ENCODE peak calls at places on chromosomes 7 and 10, in seven cellular contexts. T is OCI-LY7, Q is H7, U is Karpas-422, S is retinal pigment epithelial cell, C is left ventricle myocardium inferior, P is left lung. H is an unnamed sample.

GRCh38 chr7:116083791-116084190 is 53.2 kb upstream of the TFEC start:
- DNase-seq in T (no peak), Q (no peak), U (no peak), S (peak; percentile 84), C (no peak), P (no peak), H (no peak)

GRCh38 chr7:128863433-128863989 is 855 bp downstream of the ATP6V1F start:
- DNase-seq in T (peak; percentile 81), Q (peak; percentile 89), U (peak; percentile 78), S (peak; percentile 61), C (no peak), P (no peak), H (no peak)

GRCh38 chr7:105621617-105622016 is 40.3 kb upstream of the EFCAB10 start:
- DNase-seq in T (no peak), Q (no peak), U (no peak), S (no peak), C (peak; percentile 52), P (no peak), H (no peak)

GRCh38 chr7:5767066-5767465 is 14.4 kb downstream of the RNF216 start:
- DNase-seq in T (no peak), Q (no peak), U (no peak), S (no peak), C (no peak), P (no peak), H (no peak)

GRCh38 chr7:147775564-147775963 is 815.0 kb upstream of the C7orf33 start:
- DNase-seq in T (no peak), Q (no peak), U (no peak), S (no peak), C (no peak), P (no peak), H (no peak)

GRCh38 chr10:14648042-14648765 is 126.5 kb downstream of the FAM107B start:
- DNase-seq in T (peak; percentile 94), Q (no peak), U (peak; percentile 74), S (peak; percentile 94), C (peak; percentile 66), P (peak; percentile 83), H (peak; percentile 63)

GRCh38 chr7:23191022-23191421 is 9.2 kb downstream of the NUP42 start:
- DNase-seq in T (no peak), Q (no peak), U (no peak), S (no peak), C (no peak), P (no peak), H (no peak)

GRCh38 chr10:43036581-43037428 is 40.1 kb upstream of the RET start:
- DNase-seq in T (no peak), Q (peak; percentile 25), U (no peak), S (no peak), C (no peak), P (no peak), H (no peak)

GRCh38 chr10:92241501-92241900 is 49.4 kb downstream of the CPEB3 start:
- DNase-seq in T (no peak), Q (no peak), U (no peak), S (no peak), C (no peak), P (no peak), H (no peak)

GRCh38 chr7:106629521-106629920 is 31.4 kb downstream of the CCDC71L start:
- DNase-seq in T (no peak), Q (no peak), U (no peak), S (no peak), C (no peak), P (no peak), H (no peak)

GRCh38 chr7:11742496-11742895 is 89.5 kb downstream of the THSD7A start:
- DNase-seq in T (no peak), Q (no peak), U (no peak), S (no peak), C (no peak), P (no peak), H (no peak)

GRCh38 chr7:36119005-36119711 is 33.9 kb upstream of the EEPD1 start:
- DNase-seq in T (no peak), Q (no peak), U (no peak), S (peak; percentile 71), C (no peak), P (no peak), H (no peak)

GRCh38 chr7:125184801-125185200 is 255.2 kb upstream of the POT1 start:
- DNase-seq in T (no peak), Q (no peak), U (no peak), S (no peak), C (no peak), P (no peak), H (no peak)

GRCh38 chr10:92102601-92103213 is 179.1 kb downstream of the BTAF1 start:
- DNase-seq in T (no peak), Q (no peak), U (no peak), S (no peak), C (no peak), P (no peak), H (no peak)

GRCh38 chr7:30062587-30062986 is 34.4 kb downstream of the PLEKHA8 start:
- DNase-seq in T (peak; percentile 62), Q (peak; percentile 22), U (peak; percentile 73), S (no peak), C (no peak), P (no peak), H (no peak)

GRCh38 chr10:25768167-25768566 is 165.9 kb upstream of the MYO3A start:
- DNase-seq in T (peak; percentile 6), Q (no peak), U (peak; percentile 47), S (no peak), C (no peak), P (no peak), H (no peak)

GRCh38 chr10:73969224-73969811 is 28.6 kb upstream of the VCL start:
- DNase-seq in T (no peak), Q (no peak), U (no peak), S (no peak), C (no peak), P (no peak), H (no peak)

GRCh38 chr7:92179393-92179924 is 517 bp upstream of the LRRD1 start:
- DNase-seq in T (no peak), Q (peak; percentile 12), U (no peak), S (no peak), C (no peak), P (no peak), H (no peak)

GRCh38 chr10:117071293-117072050 is 66.5 kb upstream of the SHTN1 start:
- DNase-seq in T (no peak), Q (no peak), U (no peak), S (no peak), C (no peak), P (no peak), H (no peak)

GRCh38 chr10:3107426-3107961 is 40.1 kb downstream of the PFKP start:
- DNase-seq in T (no peak), Q (no peak), U (no peak), S (peak; percentile 98), C (peak; percentile 81), P (peak; percentile 87), H (peak; percentile 92)

GRCh38 chr10:116888380-116889055 is 39.2 kb downstream of the ENO4 start:
- DNase-seq in T (no peak), Q (peak; percentile 54), U (no peak), S (peak; percentile 86), C (peak; percentile 33), P (peak; percentile 45), H (peak; percentile 78)

GRCh38 chr10:129761981-129762956 is 201.8 kb downstream of the EBF3 start:
- DNase-seq in T (no peak), Q (no peak), U (no peak), S (no peak), C (no peak), P (peak; percentile 18), H (no peak)

GRCh38 chr7:30893357-30893756 is 18.3 kb upstream of the AQP1 start:
- DNase-seq in T (no peak), Q (no peak), U (no peak), S (peak; percentile 33), C (peak; percentile 63), P (no peak), H (no peak)

GRCh38 chr7:6271091-6271658 is 1.2 kb downstream of the CYTH3 start:
- DNase-seq in T (no peak), Q (peak; percentile 50), U (peak; percentile 43), S (no peak), C (peak; percentile 53), P (peak; percentile 57), H (no peak)

GRCh38 chr7:30726296-30727006 is 25.5 kb upstream of the INMT start:
- DNase-seq in T (peak; percentile 70), Q (no peak), U (peak; percentile 65), S (no peak), C (no peak), P (no peak), H (no peak)

GRCh38 chr10:132202070-132202970 is 15.6 kb downstream of the DPYSL4 start:
- DNase-seq in T (no peak), Q (peak; percentile 61), U (no peak), S (no peak), C (no peak), P (no peak), H (no peak)

GRCh38 chr7:153514006-153514405 is 538.2 kb upstream of the DPP6 start:
- DNase-seq in T (no peak), Q (no peak), U (no peak), S (no peak), C (no peak), P (no peak), H (no peak)

GRCh38 chr10:47030191-47030698 is 119.0 kb downstream of the PTPN20 start:
- DNase-seq in T (no peak), Q (no peak), U (no peak), S (no peak), C (no peak), P (peak; percentile 20), H (no peak)

GRCh38 chr10:68137174-68137573 is 27.9 kb downstream of the MYPN start:
- DNase-seq in T (no peak), Q (no peak), U (no peak), S (no peak), C (no peak), P (no peak), H (no peak)

GRCh38 chr10:89391882-89392756 is at the start of gene IFIT1:
- DNase-seq in T (no peak), Q (peak; percentile 59), U (no peak), S (peak; percentile 85), C (no peak), P (peak; percentile 66), H (peak; percentile 89)

GRCh38 chr7:95609277-95609971 is 13.1 kb upstream of the PDK4 start:
- DNase-seq in T (no peak), Q (no peak), U (no peak), S (no peak), C (no peak), P (peak; percentile 44), H (no peak)
- H3K4me3 ChIP-seq in T (no peak overlapping the region), Q (no peak overlapping the region), U (no peak overlapping the region), S (no peak overlapping the region), C (peak overlapping the region; percentile 53), P (peak overlapping the region; percentile 1), H (no peak overlapping the region)

GRCh38 chr10:86536294-86536861 is 14.8 kb upstream of the WAPL start:
- DNase-seq in T (no peak), Q (peak; percentile 90), U (no peak), S (no peak), C (no peak), P (no peak), H (no peak)
- H3K4me3 ChIP-seq in T (no peak overlapping the region), Q (peak overlapping the region; percentile 22), U (no peak overlapping the region), S (no peak overlapping the region), C (peak overlapping the region; percentile 66), P (peak overlapping the region; percentile 43), H (no peak overlapping the region)

GRCh38 chr7:113504142-113504541 is 385.8 kb upstream of the SMIM30 start:
- DNase-seq in T (no peak), Q (no peak), U (no peak), S (no peak), C (no peak), P (no peak), H (no peak)
- H3K4me3 ChIP-seq in T (no peak overlapping the region), Q (no peak overlapping the region), U (no peak overlapping the region), S (no peak overlapping the region), C (no peak overlapping the region), P (no peak overlapping the region), H (no peak overlapping the region)

GRCh38 chr7:22173884-22174573 is 182.9 kb downstream of the RAPGEF5 start:
- DNase-seq in T (no peak), Q (no peak), U (peak; percentile 51), S (no peak), C (no peak), P (no peak), H (no peak)
- H3K4me3 ChIP-seq in T (no peak overlapping the region), Q (no peak overlapping the region), U (no peak overlapping the region), S (no peak overlapping the region), C (no peak overlapping the region), P (no peak overlapping the region), H (no peak overlapping the region)

H was measured in kidney epithelial cell.